ENCODE peak calls at places on chromosomes 12 and 14, in five cellular contexts. G is HuH-7.5; V is activated T-helper 1 cell treated with anti-CD3 and anti-CD28 coated beads, Interleukin-12 subunit alpha, Interleukin-12 subunit beta, Interleukin-2, Interleukin-4 antibody, amounts not matched to agents 30 ng/mL and 10 ng/mL and 1 ng/mL, durations not matched to agents 14 hours and 24 hours and 36 hours; Q is activated CD4-positive, alpha-beta T cell treated with anti-CD3 and anti-CD28 coated beads, Interleukin-2, amount 50 U/mL, for 1 hour; K is stimulated activated CD8-positive, alpha-beta memory T cell treated with anti-CD3 and anti-CD28 coated beads, Interleukin-15, amount 100 ng/mL, for 24 hours. X is an unnamed sample.

GRCh38 chr12:103626498-103626897 is 39.4 kb downstream of the STAB2 start:
- DNase-seq in K (no peak), V (no peak), Q (no peak), G (no peak), X (peak; percentile 33)

GRCh38 chr14:105919458-105920150 is 393.2 kb downstream of the TMEM121 start:
- DNase-seq in V (no peak), Q (no peak), G (no peak), K (no peak), X (no peak)

GRCh38 chr14:48748151-48748550 is 838.0 kb downstream of the RPS29 start:
- DNase-seq in G (no peak), K (no peak), Q (no peak), V (no peak), X (no peak)

GRCh38 chr12:49889361-49890095 is 14.2 kb downstream of the FAIM2 start:
- DNase-seq in V (no peak), K (no peak), Q (no peak), G (no peak), X (no peak)

GRCh38 chr12:24889403-24889802 is 59.5 kb downstream of the BCAT1 start:
- DNase-seq in Q (no peak), G (no peak), V (no peak), K (no peak), X (no peak)

GRCh38 chr14:73740921-73741326 is 26.7 kb upstream of the PNMA1 start:
- DNase-seq in Q (no peak), V (no peak), K (no peak), G (peak; percentile 81), X (no peak)

GRCh38 chr12:95201056-95201670 is 16.1 kb downstream of the FGD6 start:
- DNase-seq in K (no peak), Q (no peak), G (no peak), V (no peak), X (no peak)

GRCh38 chr12:64600164-64600561 is 10.1 kb upstream of the RASSF3 start:
- DNase-seq in K (no peak), Q (no peak), V (no peak), G (no peak), X (no peak)

GRCh38 chr14:101819251-101819990 is 57.9 kb downstream of the PPP2R5C start:
- DNase-seq in Q (peak; percentile 73), G (no peak), K (no peak), V (peak; percentile 87), X (no peak)

GRCh38 chr14:82755476-82755875 is 1221.8 kb upstream of the SEL1L start:
- DNase-seq in V (no peak), K (no peak), Q (no peak), G (no peak), X (no peak)

GRCh38 chr12:112936264-112936663 is 2.0 kb upstream of the OAS3 start:
- DNase-seq in G (no peak), K (no peak), V (no peak), Q (no peak), X (no peak)

GRCh38 chr14:31934767-31935266 is 142.3 kb upstream of the ARHGAP5 start:
- DNase-seq in K (no peak), V (no peak), G (peak; percentile 93), Q (no peak), X (peak; percentile 46)

GRCh38 chr12:110316861-110317260 is 35.8 kb downstream of the ATP2A2 start:
- DNase-seq in Q (no peak), K (no peak), G (no peak), V (no peak), X (no peak)

GRCh38 chr14:55270832-55271571 is at the start of gene FBXO34:
- DNase-seq in V (peak; percentile 99), G (peak; percentile 91), K (peak; percentile 100), Q (peak; percentile 100), X (peak; percentile 92)

GRCh38 chr14:24377660-24378059 is 9.7 kb downstream of the NFATC4 start:
- DNase-seq in K (no peak), V (no peak), Q (no peak), G (no peak), X (no peak)

GRCh38 chr12:95674631-95675030 is 115.9 kb downstream of the NTN4 start:
- DNase-seq in K (no peak), G (no peak), V (no peak), Q (no peak), X (peak; percentile 60)

GRCh38 chr12:114698566-114699163 is 14.7 kb upstream of the TBX3 start:
- DNase-seq in K (no peak), V (no peak), G (no peak), Q (no peak), X (no peak)

GRCh38 chr12:120706029-120706428 is 4.2 kb upstream of the UNC119B start:
- DNase-seq in Q (no peak), G (no peak), V (no peak), K (no peak), X (no peak)

GRCh38 chr14:97299661-97300060 is 502.5 kb downstream of the VRK1 start:
- DNase-seq in Q (peak; percentile 18), G (no peak), K (no peak), V (no peak), X (no peak)

GRCh38 chr12:34607520-34608195 is 585.4 kb downstream of the ALG10 start:
- DNase-seq in G (no peak), V (no peak), Q (no peak), K (no peak), X (peak; percentile 1)

GRCh38 chr14:61620130-61620946 is 75.0 kb upstream of the HIF1A start:
- DNase-seq in Q (no peak), G (no peak), V (no peak), K (no peak), X (no peak)

GRCh38 chr12:93706387-93706786 is 29.2 kb downstream of the CRADD start:
- DNase-seq in V (no peak), K (no peak), G (no peak), Q (no peak), X (no peak)

GRCh38 chr14:85088231-85088630 is 441.7 kb upstream of the FLRT2 start:
- DNase-seq in Q (no peak), G (no peak), V (no peak), K (no peak), X (no peak)

GRCh38 chr12:2374092-2374740 is 321.4 kb downstream of the CACNA1C start:
- DNase-seq in K (no peak), Q (no peak), V (no peak), G (no peak), X (no peak)

GRCh38 chr14:76294876-76295275 is 81.1 kb upstream of the ESRRB start:
- DNase-seq in G (no peak), Q (no peak), V (no peak), K (no peak), X (no peak)